ENCODE peak calls at places on chromosomes 16 and 17, in eight cellular contexts. X, M, U, J, Y, C, S and I are unnamed samples.

GRCh38 chr16:74748710-74749073 is 25.9 kb downstream of the FA2H start:
- DNase-seq in X (no peak), M (no peak), U (no peak), J (no peak), Y (no peak), C (no peak), S (no peak), I (no peak)

GRCh38 chr17:15332338-15332737 is 9.1 kb downstream of the TEKT3 start:
- DNase-seq in X (no peak), M (no peak), U (no peak), J (no peak), Y (no peak), C (no peak), S (no peak), I (no peak)

GRCh38 chr17:31373150-31374082 is 18.1 kb upstream of the RAB11FIP4 start:
- DNase-seq in X (peak), M (peak), U (peak), J (peak), Y (peak), C (no peak), S (no peak), I (peak)

GRCh38 chr16:66364117-66364958 is 2.2 kb upstream of the CDH5 start:
- DNase-seq in X (no peak), M (peak), U (no peak), J (peak), Y (no peak), C (no peak), S (peak), I (peak)

GRCh38 chr17:73027130-73027741 is 65.3 kb downstream of the SLC39A11 start:
- DNase-seq in X (no peak), M (peak), U (no peak), J (no peak), Y (no peak), C (no peak), S (no peak), I (no peak)

GRCh38 chr17:13638855-13639458 is 37.2 kb upstream of the HS3ST3A1 start:
- DNase-seq in X (peak), M (peak), U (no peak), J (no peak), Y (no peak), C (no peak), S (no peak), I (no peak)

GRCh38 chr16:49012961-49013726 is 268.5 kb downstream of the CBLN1 start:
- DNase-seq in X (no peak), M (no peak), U (no peak), J (peak), Y (no peak), C (no peak), S (peak), I (no peak)

GRCh38 chr16:68388124-68388523 is 60.2 kb downstream of the SMPD3 start:
- DNase-seq in X (no peak), M (no peak), U (no peak), J (no peak), Y (no peak), C (no peak), S (no peak), I (no peak)